ENCODE peak calls at places on chromosomes 1 and 21, in four cellular contexts. F is stimulated activated naive CD8-positive, alpha-beta T cell treated with anti-CD3 and anti-CD28 coated beads, Interleukin-15, amount 100 ng/mL, for 72 hours; D is KBM-7; I is right cardiac atrium. E is an unnamed sample.

GRCh38 chr1:58620926-58621325 is 43.9 kb upstream of the TACSTD2 start:
- DNase-seq in I (no peak), F (no peak), D (peak), E (no peak)

GRCh38 chr21:37412603-37413360 is 46.2 kb downstream of the DYRK1A start:
- DNase-seq in I (no peak), D (no peak), F (no peak), E (no peak)

GRCh38 chr1:65431111-65431705 is 10.7 kb downstream of the LEPR start:
- DNase-seq in D (peak), F (no peak), I (no peak), E (no peak)

GRCh38 chr1:92877792-92878191 is 46.0 kb downstream of the RPL5 start:
- DNase-seq in D (no peak), I (no peak), F (no peak), E (no peak)

GRCh38 chr1:33641099-33641830 is 168.8 kb downstream of the ZSCAN20 start:
- DNase-seq in F (no peak), D (peak), I (no peak), E (no peak)

GRCh38 chr1:117339866-117340357 is 27.3 kb upstream of the MAN1A2 start:
- DNase-seq in F (no peak), I (peak), D (peak), E (peak)

GRCh38 chr21:42527489-42528158 is 14.0 kb downstream of the SLC37A1 start:
- DNase-seq in I (no peak), F (peak), D (peak), E (no peak)

GRCh38 chr1:206814716-206815341 is 42.5 kb upstream of the IL10 start:
- DNase-seq in F (no peak), D (no peak), I (no peak), E (no peak)

GRCh38 chr1:226738421-226738994 is 574 bp downstream of the ITPKB start:
- DNase-seq in D (peak), F (peak), I (peak), E (peak)

GRCh38 chr21:17402885-17403477 is 109.9 kb upstream of the CXADR start:
- DNase-seq in I (no peak), D (no peak), F (no peak), E (no peak)

GRCh38 chr1:1907098-1907736 is 7.8 kb upstream of the CALML6 start:
- DNase-seq in D (peak), F (no peak), I (no peak), E (no peak)

GRCh38 chr1:160419150-160419837 is 18.9 kb downstream of the VANGL2 start:
- DNase-seq in F (no peak), I (no peak), D (no peak), E (no peak)

GRCh38 chr1:165674599-165674998 is 23.8 kb downstream of the ALDH9A1 start:
- DNase-seq in I (no peak), F (no peak), D (no peak), E (no peak)

GRCh38 chr1:12173631-12174121 is 6.9 kb downstream of the TNFRSF1B start:
- DNase-seq in I (peak), D (peak), F (peak), E (no peak)

GRCh38 chr1:7516341-7516740 is 254.8 kb upstream of the VAMP3 start:
- DNase-seq in F (no peak), D (no peak), I (no peak), E (no peak)

GRCh38 chr1:2097386-2098300 is 47.4 kb downstream of the PRKCZ start:
- DNase-seq in D (no peak), I (no peak), F (no peak), E (no peak)

GRCh38 chr21:33543505-33544129 is 779 bp downstream of the SON start:
- DNase-seq in F (no peak), D (peak), I (no peak), E (no peak)

GRCh38 chr1:67880056-67880601 is 46.9 kb upstream of the GNG12 start:
- DNase-seq in F (no peak), D (no peak), I (no peak), E (no peak)

GRCh38 chr1:10599194-10599861 is 124.6 kb downstream of the PEX14 start:
- DNase-seq in D (no peak), F (no peak), I (no peak), E (no peak)

GRCh38 chr1:116852910-116853309 is 56.8 kb upstream of the PTGFRN start:
- DNase-seq in I (no peak), D (no peak), F (no peak), E (no peak)

GRCh38 chr1:24888061-24888970 is 41.8 kb downstream of the RUNX3 start:
- DNase-seq in I (no peak), F (no peak), D (no peak), E (no peak)

GRCh38 chr1:167635941-167636340 is 5.9 kb downstream of the RCSD1 start:
- DNase-seq in F (no peak), I (no peak), D (no peak), E (no peak)

GRCh38 chr21:24955275-24955961 is 651.9 kb downstream of the MRPL39 start:
- DNase-seq in F (no peak), I (no peak), D (no peak), E (no peak)

GRCh38 chr1:41365772-41366427 is 4.7 kb downstream of the FOXO6 start:
- DNase-seq in I (no peak), D (no peak), F (no peak), E (no peak)

GRCh38 chr21:16942703-16943102 is 570.1 kb upstream of the CXADR start:
- DNase-seq in D (no peak), F (no peak), I (no peak), E (no peak)

GRCh38 chr1:25810341-25811299 is 9.1 kb upstream of the MTFR1L start:
- DNase-seq in D (peak), I (peak), F (peak), E (no peak)

GRCh38 chr1:209756608-209757445 is 974 bp downstream of the TRAF3IP3 start:
- DNase-seq in I (no peak), F (peak), D (peak), E (no peak)

GRCh38 chr1:67333603-67334002 is 25.9 kb downstream of the IL12RB2 start:
- DNase-seq in D (no peak), F (no peak), I (no peak), E (no peak)

GRCh38 chr1:155979525-155980343 is 1.4 kb upstream of the ARHGEF2 start:
- DNase-seq in I (peak), F (no peak), D (peak), E (no peak)

E was measured in CMK.